ENCODE peak calls at places on chromosome 22, in four cellular contexts. P is SK-N-SH, V is GM12878, D is HCT116. A is an unnamed sample.

GRCh38 chr22:38027487-38027886 is 29.7 kb upstream of the PICK1 start:
- DNase-seq in V (no peak), P (no peak), D (no peak), A (no peak)

GRCh38 chr22:37032134-37032534 is 12.6 kb downstream of the MPST start:
- DNase-seq in V (no peak), D (no peak), P (no peak), A (no peak)

GRCh38 chr22:47715866-47716578 is 953.6 kb downstream of the TBC1D22A start:
- DNase-seq in P (no peak), D (no peak), V (no peak), A (no peak)

GRCh38 chr22:19773470-19774040 is 13.0 kb downstream of the TBX1 start:
- DNase-seq in P (no peak), V (no peak), D (no peak), A (no peak)

GRCh38 chr22:45105281-45105700 is 58.4 kb upstream of the NUP50 start:
- DNase-seq in P (no peak), D (no peak), V (no peak), A (no peak)

GRCh38 chr22:26550498-26551033 is 38.3 kb upstream of the TFIP11 start:
- DNase-seq in D (no peak), V (no peak), P (no peak), A (no peak)

GRCh38 chr22:37906364-37907008 is 389 bp downstream of the MICALL1 start:
- DNase-seq in D (no peak), V (no peak), P (peak), A (no peak)

GRCh38 chr22:28021116-28021997 is 102.3 kb upstream of the PITPNB start:
- DNase-seq in D (no peak), P (no peak), V (no peak), A (no peak)

GRCh38 chr22:19291580-19292261 is at the start of gene CLTCL1:
- DNase-seq in V (peak), D (peak), P (peak), A (peak)

GRCh38 chr22:36465232-36466021 is 16.0 kb downstream of the TXN2 start:
- DNase-seq in D (peak), P (no peak), V (no peak), A (no peak)

GRCh38 chr22:29426476-29426875 is 11.9 kb upstream of the RFPL1 start:
- DNase-seq in P (no peak), V (no peak), D (no peak), A (no peak)

GRCh38 chr22:38070250-38070921 is 13.2 kb downstream of the PICK1 start:
- DNase-seq in V (no peak), P (peak), D (no peak), A (no peak)

GRCh38 chr22:34808618-34809017 is 257.3 kb upstream of the ISX start:
- DNase-seq in P (no peak), V (no peak), D (no peak), A (no peak)

GRCh38 chr22:46171940-46172339 is 21.6 kb downstream of the PPARA start:
- DNase-seq in D (peak), P (no peak), V (no peak), A (no peak)

GRCh38 chr22:46627806-46628482 is 7.8 kb downstream of the GRAMD4 start:
- DNase-seq in D (no peak), P (no peak), V (no peak), A (no peak)

GRCh38 chr22:29872145-29872893 is 10.7 kb upstream of the MTMR3 start:
- DNase-seq in P (no peak), D (no peak), V (no peak), A (no peak)

GRCh38 chr22:38034278-38034882 is 22.8 kb upstream of the PICK1 start:
- DNase-seq in D (peak), V (peak), P (peak), A (peak)

GRCh38 chr22:46071451-46072029 is 78.8 kb upstream of the PPARA start:
- DNase-seq in V (no peak), P (peak), D (peak), A (no peak)

GRCh38 chr22:32644252-32645100 is 157.0 kb upstream of the TIMP3 start:
- DNase-seq in P (no peak), D (no peak), V (no peak), A (no peak)
- TF ChIP-seq YY1 in P (no peak), D (no peak), V (no peak), A (no peak)

GRCh38 chr22:39778055-39778454 is 115.5 kb downstream of the ENTHD1 start:
- DNase-seq in V (no peak), D (no peak), P (no peak), A (no peak)
- TF ChIP-seq YY1 in V (no peak), D (no peak), P (no peak), A (no peak)

GRCh38 chr22:25448435-25449051 is 115.9 kb upstream of the GRK3 start:
- DNase-seq in V (no peak), P (peak), D (no peak), A (no peak)
- TF ChIP-seq YY1 in V (no peak), P (no peak), D (no peak), A (no peak)

GRCh38 chr22:23878219-23878618 is 16.0 kb upstream of the MIF start:
- DNase-seq in V (no peak), D (no peak), P (no peak), A (no peak)
- TF ChIP-seq YY1 in V (no peak), D (no peak), P (no peak), A (no peak)

GRCh38 chr22:18013436-18013835 is 10.9 kb downstream of the MICAL3 start:
- DNase-seq in D (no peak), V (no peak), P (no peak), A (no peak)

GRCh38 chr22:18008136-18008535 is 16.2 kb downstream of the MICAL3 start:
- DNase-seq in P (no peak), D (no peak), V (no peak), A (no peak)

GRCh38 chr22:18010263-18010662 is 14.1 kb downstream of the MICAL3 start:
- DNase-seq in P (no peak), V (no peak), D (no peak), A (no peak)

GRCh38 chr22:18012528-18012927 is 11.8 kb downstream of the MICAL3 start:
- DNase-seq in D (no peak), P (no peak), V (no peak), A (no peak)
- TF ChIP-seq YY1 in D (no peak), P (no peak), V (no peak), A (no peak)

GRCh38 chr22:50176850-50177536 is 6.5 kb downstream of the PANX2 start:
- DNase-seq in V (no peak), D (no peak), P (no peak), A (no peak)

GRCh38 chr22:50178871-50179869 is 6.5 kb upstream of the TRABD start:
- DNase-seq in V (no peak), D (no peak), P (no peak), A (no peak)

GRCh38 chr22:50179937-50180726 is 5.6 kb upstream of the TRABD start:
- DNase-seq in P (no peak), D (no peak), V (no peak), A (no peak)

GRCh38 chr22:50177537-50178470 is 7.3 kb downstream of the PANX2 start:
- DNase-seq in D (no peak), P (no peak), V (no peak), A (no peak)

DNA sequence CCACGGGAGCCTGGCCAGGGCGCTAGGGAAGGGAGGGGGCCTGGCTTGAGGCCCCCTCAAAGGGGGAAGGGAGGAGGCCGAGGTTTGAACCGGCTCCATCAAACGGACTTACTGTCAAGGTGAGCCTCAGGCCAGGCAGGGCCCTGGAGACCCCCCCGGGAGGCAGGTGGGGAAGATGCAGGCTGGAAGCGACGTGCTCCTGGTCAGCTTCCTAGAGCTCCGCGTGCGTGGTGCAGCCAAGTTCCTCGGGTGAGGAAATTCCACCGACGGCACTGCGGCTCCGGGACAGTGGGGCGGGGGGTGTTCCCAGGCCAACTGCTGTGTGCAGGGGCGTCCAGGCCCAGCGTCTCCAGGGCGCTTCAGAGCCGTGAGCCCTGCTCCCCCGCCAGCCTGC is 7.2 kb upstream of the TRABD start:
- DNase-seq in V (no peak), P (no peak), D (no peak), A (no peak)
- TF ChIP-seq YY1 in V (no peak), P (no peak), D (no peak), A (no peak)

DNA sequence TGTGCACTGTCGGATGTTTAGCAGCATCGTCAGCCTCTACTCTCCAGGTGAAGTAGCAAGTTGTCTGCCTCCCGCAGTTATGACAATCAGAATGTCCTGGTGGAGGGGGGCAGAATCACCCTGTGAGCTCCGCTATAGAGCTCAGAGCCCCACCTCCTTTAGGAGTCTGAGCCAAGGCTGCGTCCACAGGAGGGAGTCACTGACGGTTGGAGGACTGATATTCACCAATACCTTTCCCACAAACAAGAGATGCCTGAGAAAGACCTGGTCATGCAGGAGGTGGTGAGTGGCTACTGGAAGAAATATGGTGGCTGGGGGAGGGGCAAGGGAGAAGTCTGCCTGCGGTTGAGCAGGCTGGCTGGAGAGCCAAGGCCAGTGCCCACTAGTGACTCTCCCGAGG is 41.7 kb upstream of the ADA2 start:
- DNase-seq in P (no peak), V (no peak), D (no peak), A (no peak)
- TF ChIP-seq YY1 in P (no peak), V (no peak), D (no peak), A (peak)

DNA sequence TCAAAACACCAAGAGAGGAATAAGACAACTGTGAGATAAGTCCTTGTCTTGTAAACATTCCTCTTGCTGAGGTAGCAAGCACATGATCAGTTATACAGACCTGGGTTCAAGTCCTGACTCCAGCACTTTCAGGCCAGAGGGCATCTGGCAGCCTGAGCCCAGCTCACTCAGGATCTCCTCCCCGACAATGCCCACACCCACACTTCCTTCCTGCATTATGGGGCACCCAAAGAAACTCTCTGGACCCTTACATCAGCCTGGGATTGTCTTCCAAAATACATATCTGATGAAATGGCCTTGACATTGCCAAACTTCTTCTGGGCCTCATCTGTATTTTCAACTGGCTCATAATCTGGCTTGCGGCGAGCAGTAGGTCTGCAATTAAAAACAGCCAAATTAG is 48.6 kb downstream of the ARFGAP3 start:
- DNase-seq in P (no peak), V (no peak), D (no peak), A (no peak)
- TF ChIP-seq YY1 in P (no peak), V (no peak), D (no peak), A (no peak)